ENCODE peak calls at places on chromosomes 5 and 9, in four cellular contexts. U, E, O and B are unnamed samples.

GRCh38 chr5:71528206-71528605 is 58.9 kb upstream of the MCCC2 start:
- DNase-seq in U (no peak), E (no peak), O (no peak), B (no peak)

GRCh38 chr5:135436856-135437795 is 10.0 kb downstream of the DCANP1 start:
- DNase-seq in U (no peak), E (no peak), O (no peak), B (peak; percentile 78)

GRCh38 chr5:88660947-88661869 is 221.8 kb downstream of the MEF2C start:
- DNase-seq in U (peak; percentile 97), E (no peak), O (peak; percentile 80), B (peak; percentile 90)

GRCh38 chr9:81410201-81410600 is 279.1 kb downstream of the TLE1 start:
- DNase-seq in U (no peak), E (no peak), O (no peak), B (no peak)

GRCh38 chr5:16489322-16489791 is 23.8 kb upstream of the ZNF622 start:
- DNase-seq in U (no peak), E (no peak), O (no peak), B (peak; percentile 24)

GRCh38 chr9:98516897-98517503 is 191.7 kb downstream of the GABBR2 start:
- DNase-seq in U (no peak), E (no peak), O (no peak), B (no peak)

GRCh38 chr5:159582756-159583523 is 252.7 kb upstream of the IL12B start:
- DNase-seq in U (no peak), E (no peak), O (no peak), B (no peak)

GRCh38 chr9:136697821-136698526 is 10.7 kb upstream of the AGPAT2 start:
- DNase-seq in U (no peak), E (no peak), O (no peak), B (peak; percentile 70)

GRCh38 chr5:170917113-170917512 is 55.3 kb downstream of the RANBP17 start:
- DNase-seq in U (no peak), E (no peak), O (no peak), B (no peak)

GRCh38 chr9:76415154-76415553 is 20.9 kb upstream of the RFK start:
- DNase-seq in U (no peak), E (no peak), O (no peak), B (no peak)

GRCh38 chr5:111379391-111379816 is 132.9 kb downstream of the STARD4 start:
- DNase-seq in U (peak; percentile 57), E (no peak), O (no peak), B (no peak)

GRCh38 chr9:129703121-129703520 is 37.7 kb downstream of the PRRX2 start:
- DNase-seq in U (no peak), E (no peak), O (no peak), B (no peak)

GRCh38 chr9:11319477-11320060 is 706.8 kb upstream of the PTPRD start:
- DNase-seq in U (no peak), E (no peak), O (no peak), B (peak; percentile 8)

GRCh38 chr5:142845954-142846398 is 75.8 kb downstream of the ARHGAP26 start:
- DNase-seq in U (no peak), E (no peak), O (no peak), B (no peak)